ENCODE peak calls at places on chromosome 14, in eight cellular contexts. H, K, R, E, T, J, S and N are unnamed samples.

GRCh38 chr14:94638330-94638729 is 26.1 kb downstream of the SERPINA3 start:
- DNase-seq in H (no peak), K (no peak), R (no peak), E (no peak), T (no peak), J (no peak), S (no peak), N (no peak)

GRCh38 chr14:38254565-38255407 is 1.1 kb downstream of the CLEC14A start:
- DNase-seq in H (no peak), K (no peak), R (no peak), E (no peak), T (no peak), J (no peak), S (peak), N (no peak)

GRCh38 chr14:68794130-68794855 is 1.4 kb upstream of the ZFP36L1 start:
- DNase-seq in H (no peak), K (peak), R (peak), E (peak), T (peak), J (peak), S (peak), N (no peak)

GRCh38 chr14:87286826-87287225 is 706.2 kb downstream of the GALC start:
- DNase-seq in H (no peak), K (no peak), R (no peak), E (no peak), T (no peak), J (peak), S (no peak), N (no peak)

GRCh38 chr14:34340226-34340625 is 121.8 kb downstream of the SPTSSA start:
- DNase-seq in H (no peak), K (no peak), R (no peak), E (no peak), T (no peak), J (peak), S (peak), N (no peak)

GRCh38 chr14:35398095-35398584 is 6.4 kb downstream of the NFKBIA start:
- DNase-seq in H (no peak), K (no peak), R (no peak), E (no peak), T (no peak), J (peak), S (no peak), N (no peak)

GRCh38 chr14:71142375-71143038 is 235.2 kb downstream of the PCNX1 start:
- DNase-seq in H (peak), K (no peak), R (no peak), E (no peak), T (no peak), J (peak), S (peak), N (no peak)

GRCh38 chr14:68796418-68797101 is 3.7 kb upstream of the ZFP36L1 start:
- DNase-seq in H (no peak), K (no peak), R (no peak), E (no peak), T (no peak), J (no peak), S (no peak), N (no peak)

GRCh38 chr14:103550451-103551337 is 11.8 kb downstream of the BAG5 start:
- DNase-seq in H (no peak), K (no peak), R (no peak), E (peak), T (peak), J (no peak), S (no peak), N (no peak)

GRCh38 chr14:103847954-103848719 is 762 bp upstream of the PPP1R13B start:
- DNase-seq in H (no peak), K (no peak), R (no peak), E (peak), T (peak), J (no peak), S (no peak), N (no peak)

GRCh38 chr14:86604546-86604945 is 1074.6 kb downstream of the FLRT2 start:
- DNase-seq in H (no peak), K (no peak), R (no peak), E (no peak), T (no peak), J (peak), S (peak), N (no peak)

GRCh38 chr14:90965765-90966164 is 94.7 kb downstream of the RPS6KA5 start:
- DNase-seq in H (no peak), K (no peak), R (no peak), E (no peak), T (no peak), J (no peak), S (no peak), N (no peak)

GRCh38 chr14:104280902-104281767 is 142.7 kb downstream of the KIF26A start:
- DNase-seq in H (no peak), K (no peak), R (no peak), E (peak), T (peak), J (no peak), S (no peak), N (no peak)

GRCh38 chr14:54446201-54446693 is 5.1 kb upstream of the CNIH1 start:
- DNase-seq in H (no peak), K (no peak), R (no peak), E (no peak), T (no peak), J (peak), S (no peak), N (no peak)

GRCh38 chr14:87483651-87484260 is 509.2 kb downstream of the GALC start:
- DNase-seq in H (peak), K (no peak), R (no peak), E (no peak), T (no peak), J (peak), S (peak), N (no peak)

GRCh38 chr14:69592923-69593677 is 18.3 kb upstream of the SUSD6 start:
- DNase-seq in H (peak), K (no peak), R (no peak), E (no peak), T (no peak), J (peak), S (peak), N (no peak)

GRCh38 chr14:87896393-87897380 is 96.3 kb downstream of the GALC start:
- DNase-seq in H (peak), K (peak), R (no peak), E (no peak), T (no peak), J (peak), S (peak), N (no peak)

GRCh38 chr14:63650336-63650952 is 8.8 kb upstream of the WDR89 start:
- DNase-seq in H (no peak), K (no peak), R (no peak), E (no peak), T (no peak), J (no peak), S (no peak), N (no peak)

GRCh38 chr14:67547224-67547780 is 14.2 kb downstream of the PLEKHH1 start:
- DNase-seq in H (no peak), K (no peak), R (no peak), E (no peak), T (no peak), J (peak), S (no peak), N (no peak)

GRCh38 chr14:60878121-60878520 is 102.8 kb downstream of the TRMT5 start:
- DNase-seq in H (no peak), K (no peak), R (no peak), E (no peak), T (no peak), J (no peak), S (no peak), N (no peak)

GRCh38 chr14:64117671-64118402 is 176.3 kb downstream of the ESR2 start:
- DNase-seq in H (no peak), K (no peak), R (peak), E (peak), T (no peak), J (peak), S (peak), N (no peak)

GRCh38 chr14:65792208-65792905 is 379.8 kb downstream of the FUT8 start:
- DNase-seq in H (no peak), K (no peak), R (no peak), E (no peak), T (no peak), J (peak), S (no peak), N (no peak)

GRCh38 chr14:103904493-103905107 is 23.7 kb upstream of the TDRD9 start:
- DNase-seq in H (no peak), K (no peak), R (no peak), E (peak), T (no peak), J (no peak), S (no peak), N (no peak)

GRCh38 chr14:72665259-72665658 is 228.6 kb downstream of the DPF3 start:
- DNase-seq in H (peak), K (no peak), R (no peak), E (no peak), T (no peak), J (peak), S (peak), N (no peak)

GRCh38 chr14:23183479-23183878 is at the start of gene SLC7A8:
- DNase-seq in H (no peak), K (no peak), R (no peak), E (no peak), T (peak), J (no peak), S (peak), N (no peak)

GRCh38 chr14:54603362-54603761 is 36.4 kb downstream of the SAMD4A start:
- DNase-seq in H (no peak), K (no peak), R (no peak), E (no peak), T (no peak), J (peak), S (peak), N (no peak)

GRCh38 chr14:66746316-66747006 is 238.5 kb downstream of the GPHN start:
- DNase-seq in H (peak), K (peak), R (no peak), E (no peak), T (no peak), J (peak), S (peak), N (no peak)

GRCh38 chr14:79740043-79740442 is 471.3 kb downstream of the DIO2 start:
- DNase-seq in H (no peak), K (no peak), R (no peak), E (no peak), T (no peak), J (no peak), S (no peak), N (no peak)

GRCh38 chr14:69617796-69618195 is 6.4 kb downstream of the SUSD6 start:
- DNase-seq in H (no peak), K (no peak), R (no peak), E (no peak), T (no peak), J (no peak), S (no peak), N (no peak)

GRCh38 chr14:105059035-105059916 is 6.0 kb downstream of the GPR132 start:
- DNase-seq in H (no peak), K (no peak), R (no peak), E (peak), T (peak), J (peak), S (no peak), N (no peak)

GRCh38 chr14:71594828-71595227 is 337.4 kb upstream of the RGS6 start:
- DNase-seq in H (peak), K (no peak), R (no peak), E (no peak), T (no peak), J (no peak), S (peak), N (no peak)

GRCh38 chr14:74652541-74652940 is 40.5 kb upstream of the LTBP2 start:
- DNase-seq in H (no peak), K (no peak), R (no peak), E (no peak), T (no peak), J (no peak), S (no peak), N (no peak)

GRCh38 chr14:79369359-79370332 is 841.7 kb downstream of the DIO2 start:
- DNase-seq in H (peak), K (no peak), R (no peak), E (no peak), T (no peak), J (peak), S (peak), N (no peak)

GRCh38 chr14:32361674-32362073 is 32.6 kb downstream of the AKAP6 start:
- DNase-seq in H (no peak), K (no peak), R (no peak), E (no peak), T (no peak), J (no peak), S (no peak), N (no peak)

GRCh38 chr14:49420201-49420600 is 166.0 kb downstream of the RPS29 start:
- DNase-seq in H (no peak), K (peak), R (no peak), E (no peak), T (no peak), J (no peak), S (no peak), N (no peak)

GRCh38 chr14:89721991-89722390 is 232.5 kb downstream of the EFCAB11 start:
- DNase-seq in H (no peak), K (no peak), R (no peak), E (no peak), T (no peak), J (peak), S (no peak), N (no peak)

GRCh38 chr14:94394594-94395305 is 6.3 kb upstream of the SERPINA1 start:
- DNase-seq in H (no peak), K (no peak), R (no peak), E (no peak), T (no peak), J (peak), S (no peak), N (no peak)

GRCh38 chr14:86038401-86038985 is 508.5 kb downstream of the FLRT2 start:
- DNase-seq in H (peak), K (peak), R (no peak), E (no peak), T (peak), J (peak), S (peak), N (no peak)

GRCh38 chr14:87899228-87899627 is 93.8 kb downstream of the GALC start:
- DNase-seq in H (no peak), K (no peak), R (no peak), E (no peak), T (no peak), J (no peak), S (no peak), N (no peak)

GRCh38 chr14:96938946-96939345 is 141.8 kb downstream of the VRK1 start:
- DNase-seq in H (no peak), K (no peak), R (no peak), E (no peak), T (no peak), J (no peak), S (no peak), N (no peak)
- TF ChIP-seq CTCF in H (peak), K (peak), R (no peak), E (no peak), T (peak), J (peak), S (no peak), N (peak)

GRCh38 chr14:99928963-99929362 is 135.8 kb downstream of the EML1 start:
- DNase-seq in H (no peak), K (no peak), R (no peak), E (no peak), T (no peak), J (no peak), S (no peak), N (no peak)
- TF ChIP-seq CTCF in H (no peak), K (no peak), R (no peak), E (no peak), T (no peak), J (no peak), S (no peak), N (no peak)

GRCh38 chr14:77649326-77649725 is 32.9 kb upstream of the SPTLC2 start:
- DNase-seq in H (no peak), K (no peak), R (no peak), E (no peak), T (no peak), J (no peak), S (no peak), N (no peak)

GRCh38 chr14:77654001-77654431 is 37.6 kb upstream of the SPTLC2 start:
- DNase-seq in H (no peak), K (no peak), R (no peak), E (no peak), T (no peak), J (no peak), S (no peak), N (no peak)

GRCh38 chr14:77648520-77649200 is 32.2 kb upstream of the SPTLC2 start:
- DNase-seq in H (no peak), K (no peak), R (no peak), E (no peak), T (no peak), J (no peak), S (no peak), N (no peak)

GRCh38 chr14:77657244-77657643 is 40.8 kb upstream of the SPTLC2 start:
- DNase-seq in H (no peak), K (no peak), R (no peak), E (no peak), T (no peak), J (no peak), S (no peak), N (no peak)

GRCh38 chr14:77653473-77653872 is 37.0 kb upstream of the SPTLC2 start:
- DNase-seq in H (no peak), K (no peak), R (no peak), E (no peak), T (no peak), J (no peak), S (no peak), N (no peak)
- TF ChIP-seq CTCF in H (no peak), K (peak), R (no peak), E (no peak), T (peak), J (no peak), S (peak), N (no peak)

GRCh38 chr14:81991998-81992397 is 458.3 kb upstream of the SEL1L start:
- DNase-seq in H (no peak), K (no peak), R (no peak), E (no peak), T (no peak), J (peak), S (no peak), N (no peak)
- TF ChIP-seq CTCF in H (no peak), K (peak), R (no peak), E (no peak), T (peak), J (peak), S (peak), N (no peak)